ENCODE peak calls at places on chromosomes 16 and 17, in seven cellular contexts. X is mammary epithelial cell, I is GM23248, U is IMR-90, M is fibroblast of lung, V is neural progenitor cell, N is PC-3. P is an unnamed sample.

GRCh38 chr16:69397821-69398521 is 12.2 kb upstream of the TERF2 start:
- DNase-seq in M (peak; percentile 78), U (peak; percentile 78), I (peak; percentile 90), V (peak; percentile 76), X (peak; percentile 49), N (peak; percentile 47), P (peak; percentile 23)

GRCh38 chr17:77602062-77602746 is 356.3 kb upstream of the TNRC6C start:
- DNase-seq in N (no peak), U (peak; percentile 29), V (no peak), I (peak; percentile 83), X (peak; percentile 80), M (peak; percentile 65), P (no peak)

GRCh38 chr17:81576621-81577277 is 24.6 kb upstream of the FAAP100 start:
- DNase-seq in N (peak; percentile 95), I (peak; percentile 90), V (no peak), X (peak; percentile 70), U (peak; percentile 88), M (peak; percentile 94), P (peak; percentile 55)

GRCh38 chr17:37488009-37488604 is 1.6 kb upstream of the DUSP14 start:
- DNase-seq in V (peak; percentile 45), I (peak; percentile 96), M (peak; percentile 98), X (peak; percentile 86), N (peak; percentile 91), U (peak; percentile 99), P (peak; percentile 93)

GRCh38 chr16:19708498-19709205 is 9.4 kb downstream of the KNOP1 start:
- DNase-seq in N (no peak), I (no peak), V (no peak), U (no peak), M (no peak), X (no peak), P (no peak)

GRCh38 chr16:1932050-1933028 is 10.7 kb downstream of the MSRB1 start:
- DNase-seq in N (peak; percentile 54), X (no peak), I (no peak), U (no peak), V (peak; percentile 58), M (peak; percentile 23), P (no peak)

GRCh38 chr17:238071-238963 is 56.9 kb upstream of the DOC2B start:
- DNase-seq in X (no peak), V (no peak), I (no peak), U (no peak), M (no peak), N (no peak), P (no peak)

GRCh38 chr16:68085259-68086071 is at the start of gene NFATC3:
- DNase-seq in M (peak; percentile 94), X (peak; percentile 93), U (peak; percentile 94), I (peak; percentile 99), V (peak; percentile 99), N (peak; percentile 92), P (peak; percentile 97)

GRCh38 chr16:72872966-72873365 is 175.0 kb downstream of the ZFHX3 start:
- DNase-seq in M (no peak), V (no peak), X (no peak), U (no peak), N (no peak), I (no peak), P (no peak)

GRCh38 chr17:12665263-12666210 is at the start of gene MYOCD:
- DNase-seq in I (peak; percentile 37), N (no peak), U (peak; percentile 71), M (peak; percentile 42), V (peak; percentile 97), X (no peak), P (peak; percentile 30)

GRCh38 chr17:82449883-82450356 is 632 bp downstream of the CYBC1 start:
- DNase-seq in U (no peak), N (no peak), X (no peak), I (peak; percentile 35), M (no peak), V (no peak), P (no peak)

GRCh38 chr17:10247806-10248334 is 49.5 kb upstream of the GAS7 start:
- DNase-seq in U (no peak), M (no peak), N (no peak), I (peak; percentile 56), V (no peak), X (no peak), P (peak; percentile 8)

GRCh38 chr16:14302031-14302398 is 230.9 kb downstream of the MRTFB start:
- DNase-seq in V (peak; percentile 82), X (peak; percentile 74), M (peak; percentile 68), I (peak; percentile 91), N (peak; percentile 69), U (peak; percentile 60), P (peak; percentile 87)

GRCh38 chr17:80498242-80498919 is 22.0 kb upstream of the NPTX1 start:
- DNase-seq in X (no peak), N (no peak), U (peak; percentile 47), V (peak; percentile 59), I (peak; percentile 82), M (peak; percentile 81), P (no peak)

GRCh38 chr17:40283662-40284061 is 4.0 kb upstream of the CDC6 start:
- DNase-seq in I (peak; percentile 96), N (peak; percentile 87), X (peak; percentile 97), U (peak; percentile 96), V (no peak), M (peak; percentile 99), P (peak; percentile 55)

GRCh38 chr16:81005644-81006471 is 827 bp downstream of the CMC2 start:
- DNase-seq in I (peak; percentile 52), X (peak; percentile 15), M (no peak), N (peak; percentile 41), V (peak; percentile 48), U (peak; percentile 23), P (no peak)

GRCh38 chr16:75559564-75560372 is 3.7 kb upstream of the TMEM231 start:
- DNase-seq in M (peak; percentile 73), V (peak; percentile 15), U (peak; percentile 62), X (peak; percentile 28), N (no peak), I (peak; percentile 74), P (no peak)

GRCh38 chr17:50358177-50358576 is 12.3 kb downstream of the XYLT2 start:
- DNase-seq in I (no peak), N (no peak), M (no peak), U (no peak), X (no peak), V (no peak), P (no peak)

GRCh38 chr16:12721841-12722467 is 81.7 kb downstream of the CPPED1 start:
- DNase-seq in X (no peak), M (no peak), N (no peak), U (no peak), I (no peak), V (no peak), P (no peak)

GRCh38 chr17:82734987-82735866 is at the start of gene FN3K:
- DNase-seq in X (peak; percentile 29), M (peak; percentile 77), U (peak; percentile 85), N (peak; percentile 63), V (peak; percentile 91), I (peak; percentile 73), P (peak; percentile 70)

GRCh38 chr17:77266891-77267341 is 126.1 kb downstream of the SEC14L1 start:
- DNase-seq in I (peak; percentile 36), N (no peak), X (no peak), M (no peak), U (peak; percentile 23), V (peak; percentile 58), P (no peak)

GRCh38 chr16:921321-921905 is 49.4 kb downstream of the LMF1 start:
- DNase-seq in N (no peak), M (no peak), V (peak; percentile 1), U (no peak), I (no peak), X (no peak), P (no peak)

GRCh38 chr16:1312903-1313302 is 3.5 kb downstream of the UBE2I start:
- DNase-seq in I (no peak), X (no peak), U (no peak), N (no peak), M (no peak), V (no peak), P (no peak)

DNA sequence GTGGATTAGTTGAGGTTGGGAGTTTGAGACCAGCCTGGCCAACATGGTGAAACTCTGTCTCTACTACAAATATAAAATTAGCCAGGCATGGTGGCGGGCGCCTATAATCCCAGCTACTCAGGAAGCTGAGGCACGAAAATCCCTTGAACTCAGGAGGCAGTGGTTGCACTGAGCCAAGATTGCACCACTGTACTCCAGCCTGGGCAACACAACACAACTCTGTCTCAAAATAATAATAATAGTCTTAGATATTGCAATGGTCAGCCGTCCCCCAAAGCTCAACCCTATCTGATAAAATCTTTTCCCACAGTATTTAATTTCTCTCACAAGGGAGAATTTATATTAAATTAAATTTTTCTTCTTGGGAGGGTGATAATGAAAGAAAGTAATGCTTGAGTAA is 169.6 kb downstream of the XYLT1 start:
- DNase-seq in I (no peak), N (no peak), V (no peak), M (no peak), U (no peak), X (no peak), P (no peak)
- H3K9ac ChIP-seq in I (no peak overlapping the region), N (no peak overlapping the region), V (no peak overlapping the region), M (no peak overlapping the region), U (no peak overlapping the region), X (no peak overlapping the region), P (no peak overlapping the region)

GRCh38 chr16:11445486-11445885 is 100.2 kb downstream of the RMI2 start:
- DNase-seq in U (no peak), I (no peak), V (no peak), N (no peak), M (no peak), X (no peak), P (no peak)
- H2AFZ ChIP-seq in U (no peak overlapping the region), I (no peak overlapping the region), V (no peak overlapping the region), N (no peak overlapping the region), M (no peak overlapping the region), X (no peak overlapping the region), P (no peak overlapping the region)

DNA sequence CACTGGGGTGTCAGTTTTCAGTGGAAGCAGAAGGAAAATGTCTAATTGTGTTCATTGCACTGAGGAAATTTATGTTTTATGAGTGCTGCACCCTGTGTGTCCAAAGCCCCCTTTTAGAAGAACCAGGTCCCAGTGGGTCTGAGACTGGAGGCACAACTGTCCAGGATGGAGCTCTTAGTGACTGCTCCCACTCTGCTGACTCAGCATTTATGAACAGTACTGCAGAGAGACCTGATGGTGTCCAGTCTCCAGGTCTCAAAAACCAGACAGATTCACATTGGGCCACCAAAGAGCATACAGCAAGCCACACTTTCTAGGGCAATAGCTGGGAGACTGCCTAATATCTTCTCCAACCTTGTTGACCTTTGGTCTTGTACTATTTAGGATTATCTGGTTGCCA is 321.9 kb downstream of the CBLN1 start:
- DNase-seq in I (no peak), U (no peak), X (no peak), V (no peak), N (no peak), M (no peak), P (no peak)
- H3K36me3 ChIP-seq in I (no peaks in the 10 kb centered on the region), U (no peaks in the 10 kb centered on the region), X (no peaks in the 10 kb centered on the region), V (no peaks in the 10 kb centered on the region), N (no peaks in the 10 kb centered on the region), M (no peaks in the 10 kb centered on the region), P (no peaks in the 10 kb centered on the region)

DNA sequence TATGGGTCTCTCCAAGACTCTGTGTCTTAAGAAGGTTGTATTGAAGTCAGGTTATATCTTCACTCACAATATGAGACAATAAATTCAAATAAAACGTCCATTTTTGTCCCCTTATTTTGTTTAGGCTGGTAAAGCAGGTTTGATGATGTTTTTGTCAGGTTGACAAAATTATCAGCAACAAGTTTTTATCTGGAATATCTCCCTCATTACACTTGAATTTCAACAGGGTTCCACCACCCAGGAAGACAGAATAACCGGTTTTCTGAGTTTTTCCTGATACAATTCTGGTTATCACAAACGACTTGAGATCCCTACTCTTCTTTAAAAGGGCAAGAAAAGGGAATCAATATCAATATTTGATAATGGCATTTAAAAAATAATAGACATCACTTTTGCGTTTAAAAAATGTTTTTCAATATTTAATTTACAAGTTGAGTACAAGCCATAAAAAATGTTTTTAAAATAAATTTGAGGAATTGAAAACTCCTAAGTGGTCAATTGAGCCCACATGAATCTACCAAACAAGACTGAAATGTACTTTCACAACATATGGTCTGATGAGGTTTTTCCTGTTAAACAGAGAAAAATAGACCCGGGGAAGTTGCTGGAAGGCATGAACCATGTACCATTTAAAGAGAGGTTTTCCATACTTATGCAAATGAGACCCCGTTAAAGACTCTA is 1.4 kb upstream of the ATP6V0A1 start:
- DNase-seq in M (no peak), U (no peak), N (no peak), V (no peak), X (no peak), I (peak; percentile 25), P (peak; percentile 52)
- H3K9ac ChIP-seq in M (no peak overlapping the region), U (no peak overlapping the region), N (no peak overlapping the region), V (no peak overlapping the region), X (no peak overlapping the region), I (no peak overlapping the region), P (no peak overlapping the region)

P was measured in trophoblast cell.